ENCODE peak calls at places on chromosome 15, in six cellular contexts. One of them, this sample, is unnamed. For H3K36me3, the result is how much of the 10 kb centered on the place peaks cover.

GRCh38 chr15:35876762-35877161 is 330.8 kb upstream of the DPH6 start:
- DNase-seq in Peyer's patch: no peak
- DNase-seq in tibial nerve: no peak
- DNase-seq in body of pancreas: no peak
- DNase-seq in K562: no peak
- DNase-seq in breast epithelium: no peak
- DNase-seq in this sample: no peak

GRCh38 chr15:73335471-73335870 is 33.3 kb downstream of the HCN4 start:
- DNase-seq in Peyer's patch: no peak
- DNase-seq in tibial nerve: no peak
- DNase-seq in body of pancreas: no peak
- DNase-seq in K562: no peak
- DNase-seq in breast epithelium: no peak
- DNase-seq in this sample: peak

GRCh38 chr15:48617619-48618018 is 27.9 kb downstream of the FBN1 start:
- DNase-seq in Peyer's patch: no peak
- DNase-seq in tibial nerve: peak
- DNase-seq in body of pancreas: peak
- DNase-seq in K562: no peak
- DNase-seq in breast epithelium: no peak
- DNase-seq in this sample: no peak

GRCh38 chr15:99628374-99629001 is 62.7 kb downstream of the MEF2A start:
- DNase-seq in Peyer's patch: no peak
- DNase-seq in tibial nerve: no peak
- DNase-seq in body of pancreas: no peak
- DNase-seq in K562: no peak
- DNase-seq in breast epithelium: no peak
- DNase-seq in this sample: no peak

GRCh38 chr15:78990278-78990677 is 45.4 kb upstream of the CTSH start:
- DNase-seq in Peyer's patch: peak
- DNase-seq in tibial nerve: no peak
- DNase-seq in body of pancreas: no peak
- DNase-seq in K562: no peak
- DNase-seq in breast epithelium: no peak
- DNase-seq in this sample: no peak

GRCh38 chr15:101148881-101149664 is 102.8 kb downstream of the CHSY1 start:
- DNase-seq in Peyer's patch: no peak
- DNase-seq in tibial nerve: no peak
- DNase-seq in body of pancreas: no peak
- DNase-seq in K562: peak
- DNase-seq in breast epithelium: peak
- DNase-seq in this sample: no peak

GRCh38 chr15:75049392-75049791 is 26.0 kb downstream of the PPCDC start:
- DNase-seq in Peyer's patch: peak
- DNase-seq in tibial nerve: no peak
- DNase-seq in body of pancreas: peak
- DNase-seq in K562: no peak
- DNase-seq in breast epithelium: peak
- DNase-seq in this sample: peak

GRCh38 chr15:73685561-73685960 is 1.4 kb downstream of the CD276 start:
- DNase-seq in Peyer's patch: no peak
- DNase-seq in tibial nerve: no peak
- DNase-seq in body of pancreas: no peak
- DNase-seq in K562: no peak
- DNase-seq in breast epithelium: no peak
- DNase-seq in this sample: no peak

GRCh38 chr15:75037685-75038084 is 14.3 kb downstream of the PPCDC start:
- DNase-seq in Peyer's patch: no peak
- DNase-seq in tibial nerve: no peak
- DNase-seq in body of pancreas: no peak
- DNase-seq in K562: no peak
- DNase-seq in breast epithelium: no peak
- DNase-seq in this sample: no peak

GRCh38 chr15:46126581-46126980 is 491.8 kb downstream of the SQOR start:
- DNase-seq in Peyer's patch: no peak
- DNase-seq in tibial nerve: no peak
- DNase-seq in body of pancreas: no peak
- DNase-seq in K562: no peak
- DNase-seq in breast epithelium: no peak
- DNase-seq in this sample: no peak

GRCh38 chr15:68220967-68221366 is 8.6 kb downstream of the CLN6 start:
- DNase-seq in Peyer's patch: peak
- DNase-seq in tibial nerve: no peak
- DNase-seq in body of pancreas: no peak
- DNase-seq in K562: no peak
- DNase-seq in breast epithelium: no peak
- DNase-seq in this sample: no peak

GRCh38 chr15:67833504-67834248 is 6.2 kb downstream of the RNU6-1 start:
- DNase-seq in Peyer's patch: peak
- DNase-seq in tibial nerve: no peak
- DNase-seq in body of pancreas: peak
- DNase-seq in K562: peak
- DNase-seq in breast epithelium: peak
- DNase-seq in this sample: no peak

GRCh38 chr15:32646304-32646703 is 4.8 kb downstream of the SCG5 start:
- DNase-seq in Peyer's patch: no peak
- DNase-seq in tibial nerve: no peak
- DNase-seq in body of pancreas: no peak
- DNase-seq in K562: no peak
- DNase-seq in breast epithelium: no peak
- DNase-seq in this sample: no peak

GRCh38 chr15:68372291-68372811 is 59.6 kb downstream of the ITGA11 start:
- DNase-seq in Peyer's patch: no peak
- DNase-seq in tibial nerve: no peak
- DNase-seq in body of pancreas: peak
- DNase-seq in K562: peak
- DNase-seq in breast epithelium: no peak
- DNase-seq in this sample: peak

GRCh38 chr15:86620113-86620512 is 540.4 kb downstream of the AGBL1 start:
- DNase-seq in Peyer's patch: no peak
- DNase-seq in tibial nerve: no peak
- DNase-seq in body of pancreas: no peak
- DNase-seq in K562: no peak
- DNase-seq in breast epithelium: no peak
- DNase-seq in this sample: no peak

GRCh38 chr15:32908135-32908801 is 190.5 kb downstream of the GREM1 start:
- DNase-seq in Peyer's patch: no peak
- DNase-seq in tibial nerve: no peak
- DNase-seq in body of pancreas: no peak
- DNase-seq in K562: no peak
- DNase-seq in breast epithelium: no peak
- DNase-seq in this sample: no peak

GRCh38 chr15:95303659-95304058 is 1026.8 kb upstream of the NR2F2 start:
- DNase-seq in Peyer's patch: no peak
- DNase-seq in tibial nerve: no peak
- DNase-seq in body of pancreas: no peak
- DNase-seq in K562: no peak
- DNase-seq in breast epithelium: no peak
- DNase-seq in this sample: no peak

GRCh38 chr15:86571873-86572272 is 492.2 kb downstream of the AGBL1 start:
- DNase-seq in Peyer's patch: no peak
- DNase-seq in tibial nerve: no peak
- DNase-seq in body of pancreas: no peak
- DNase-seq in K562: no peak
- DNase-seq in breast epithelium: no peak
- DNase-seq in this sample: no peak

GRCh38 chr15:72342385-72342784 is 22.4 kb upstream of the CELF6 start:
- DNase-seq in Peyer's patch: no peak
- DNase-seq in tibial nerve: no peak
- DNase-seq in body of pancreas: peak
- DNase-seq in K562: peak
- DNase-seq in breast epithelium: no peak
- DNase-seq in this sample: no peak

GRCh38 chr15:73766598-73766997 is 13.4 kb upstream of the INSYN1 start:
- DNase-seq in Peyer's patch: no peak
- DNase-seq in tibial nerve: no peak
- DNase-seq in body of pancreas: no peak
- DNase-seq in K562: no peak
- DNase-seq in breast epithelium: no peak
- DNase-seq in this sample: no peak

GRCh38 chr15:20355256-20355868 is 186.2 kb downstream of the GOLGA6L6 start:
- DNase-seq in Peyer's patch: no peak
- DNase-seq in tibial nerve: no peak
- DNase-seq in body of pancreas: peak
- DNase-seq in K562: peak
- DNase-seq in breast epithelium: peak
- DNase-seq in this sample: no peak

GRCh38 chr15:92970656-92971055 is 70.5 kb downstream of the CHD2 start:
- DNase-seq in Peyer's patch: no peak
- DNase-seq in tibial nerve: no peak
- DNase-seq in body of pancreas: no peak
- DNase-seq in K562: no peak
- DNase-seq in breast epithelium: no peak
- DNase-seq in this sample: no peak
- H3K36me3 ChIP-seq in Peyer's patch: half or more
- H3K36me3 ChIP-seq in tibial nerve: half or more
- H3K36me3 ChIP-seq in body of pancreas: under half
- H3K36me3 ChIP-seq in K562: half or more
- H3K36me3 ChIP-seq in breast epithelium: under half
- H3K36me3 ChIP-seq in this sample: under half

DNA sequence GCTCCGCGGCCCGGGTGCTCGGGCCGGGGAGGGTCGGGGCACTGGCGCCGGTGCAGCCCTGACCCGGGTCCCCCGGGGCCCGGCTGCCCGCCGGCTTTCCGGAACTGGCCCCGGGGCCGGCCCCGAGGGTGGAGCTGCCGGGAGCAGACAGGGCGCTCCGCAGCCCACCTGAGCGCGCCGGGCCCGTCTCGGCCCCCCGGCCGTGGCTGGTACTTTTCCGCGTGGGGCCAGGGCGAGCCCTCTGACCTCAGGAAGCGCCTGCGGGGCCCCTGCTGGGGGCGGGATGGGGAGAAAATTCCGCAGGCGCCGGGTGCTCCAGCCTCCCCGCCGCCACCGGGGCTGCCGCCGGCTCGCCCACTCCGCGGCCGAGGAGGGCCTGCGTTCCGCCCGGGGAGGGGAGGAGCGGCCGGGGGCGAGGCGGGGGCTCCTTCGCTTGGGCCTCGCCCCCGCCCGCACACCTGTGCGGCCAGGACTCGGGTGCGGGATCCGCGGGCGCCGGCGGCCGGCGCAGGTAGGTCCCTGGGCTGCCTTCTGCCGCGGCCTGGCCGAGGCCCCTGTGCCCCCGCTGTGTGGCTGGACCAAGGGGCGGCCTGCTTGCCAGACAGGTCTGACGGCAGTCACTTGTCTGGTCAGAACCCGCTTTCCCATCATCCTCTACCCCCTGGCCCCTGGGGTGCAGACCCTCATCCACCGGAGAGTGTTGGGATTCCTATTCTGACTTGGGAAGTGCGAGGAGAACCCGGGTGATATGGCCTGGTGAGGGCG is 3.5 kb downstream of the FURIN start:
- DNase-seq in Peyer's patch: peak
- DNase-seq in tibial nerve: no peak
- DNase-seq in body of pancreas: peak
- DNase-seq in K562: peak
- DNase-seq in breast epithelium: no peak
- DNase-seq in this sample: no peak
- TF ChIP-seq POLR2A in Peyer's patch: no peak
- TF ChIP-seq POLR2A in tibial nerve: no peak
- TF ChIP-seq POLR2A in body of pancreas: no peak
- TF ChIP-seq POLR2A in K562: no peak
- TF ChIP-seq POLR2A in breast epithelium: no peak
- TF ChIP-seq POLR2A in this sample: no peak

DNA sequence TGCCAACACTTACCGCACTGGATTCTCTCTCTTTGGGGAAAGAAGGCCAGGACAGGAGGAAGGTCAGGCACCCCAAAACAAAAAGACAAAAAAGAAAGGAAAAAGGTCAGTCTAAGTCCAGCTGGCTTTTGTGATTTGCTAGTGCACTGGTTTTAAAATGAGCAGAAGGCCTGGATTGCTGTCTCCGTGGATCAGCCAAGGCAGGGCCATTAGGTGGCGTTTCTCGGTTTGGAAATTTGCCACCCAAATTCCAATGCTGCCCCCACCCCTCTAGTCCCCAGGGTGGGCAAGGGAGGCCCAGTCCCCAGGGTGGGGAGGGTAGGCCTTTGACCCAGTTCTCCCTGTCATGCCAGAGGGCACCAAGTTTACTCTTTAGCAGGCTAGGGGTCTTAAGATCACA is 33.3 kb downstream of the TLE3 start:
- DNase-seq in Peyer's patch: peak
- DNase-seq in tibial nerve: no peak
- DNase-seq in body of pancreas: no peak
- DNase-seq in K562: no peak
- DNase-seq in breast epithelium: no peak
- DNase-seq in this sample: no peak
- H3K36me3 ChIP-seq in Peyer's patch: half or more
- H3K36me3 ChIP-seq in tibial nerve: under half
- H3K36me3 ChIP-seq in body of pancreas: under half
- H3K36me3 ChIP-seq in K562: half or more
- H3K36me3 ChIP-seq in breast epithelium: under half
- H3K36me3 ChIP-seq in this sample: under half

GRCh38 chr15:39594764-39595620 is 14.1 kb downstream of the THBS1 start:
- DNase-seq in Peyer's patch: no peak
- DNase-seq in tibial nerve: no peak
- DNase-seq in body of pancreas: no peak
- DNase-seq in K562: no peak
- DNase-seq in breast epithelium: no peak
- DNase-seq in this sample: no peak

GRCh38 chr15:39592500-39592899 is 11.6 kb downstream of the THBS1 start:
- DNase-seq in Peyer's patch: no peak
- DNase-seq in tibial nerve: no peak
- DNase-seq in body of pancreas: no peak
- DNase-seq in K562: no peak
- DNase-seq in breast epithelium: no peak
- DNase-seq in this sample: no peak

GRCh38 chr15:39593071-39594055 is 12.5 kb downstream of the THBS1 start:
- DNase-seq in Peyer's patch: no peak
- DNase-seq in tibial nerve: no peak
- DNase-seq in body of pancreas: no peak
- DNase-seq in K562: no peak
- DNase-seq in breast epithelium: no peak
- DNase-seq in this sample: no peak

GRCh38 chr15:39595621-39596221 is 14.8 kb downstream of the THBS1 start:
- DNase-seq in Peyer's patch: no peak
- DNase-seq in tibial nerve: no peak
- DNase-seq in body of pancreas: no peak
- DNase-seq in K562: no peak
- DNase-seq in breast epithelium: no peak
- DNase-seq in this sample: no peak

DNA sequence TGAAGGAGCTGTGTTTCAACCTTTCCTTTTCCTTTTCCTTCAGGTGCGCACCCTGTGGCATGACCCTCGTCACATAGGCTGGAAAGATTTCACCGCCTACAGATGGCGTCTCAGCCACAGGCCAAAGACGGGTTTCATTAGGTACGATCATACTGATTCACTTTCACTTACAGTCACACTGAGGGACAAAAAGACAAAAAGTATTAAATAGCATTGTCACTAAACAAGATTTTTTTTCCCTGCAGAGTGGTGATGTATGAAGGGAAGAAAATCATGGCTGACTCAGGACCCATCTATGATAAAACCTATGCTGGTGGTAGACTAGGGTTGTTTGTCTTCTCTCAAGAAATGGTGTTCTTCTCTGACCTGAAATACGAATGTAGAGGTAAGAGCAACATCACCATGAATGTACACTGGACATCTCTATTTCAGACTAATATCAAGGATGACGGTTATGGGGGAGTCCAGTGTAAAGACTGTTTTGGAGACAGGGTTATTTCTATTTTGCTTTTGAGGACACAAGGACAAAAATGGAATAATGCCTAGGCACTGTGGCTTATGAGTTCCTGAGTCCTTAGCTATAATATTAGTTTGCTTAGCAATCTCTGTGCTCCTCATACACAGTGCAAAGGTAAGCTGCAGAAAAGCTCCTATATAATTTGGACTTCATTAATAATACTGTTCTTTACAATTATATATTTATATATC is 13.3 kb downstream of the THBS1 start:
- DNase-seq in Peyer's patch: no peak
- DNase-seq in tibial nerve: no peak
- DNase-seq in body of pancreas: no peak
- DNase-seq in K562: no peak
- DNase-seq in breast epithelium: no peak
- DNase-seq in this sample: no peak
- TF ChIP-seq POLR2A in Peyer's patch: no peak
- TF ChIP-seq POLR2A in tibial nerve: no peak
- TF ChIP-seq POLR2A in body of pancreas: no peak
- TF ChIP-seq POLR2A in K562: no peak
- TF ChIP-seq POLR2A in breast epithelium: no peak
- TF ChIP-seq POLR2A in this sample: no peak

This sample was measured in right lobe of liver.